ENCODE peak calls at places on chromosomes 3 and 15, in five cellular contexts. N is activated naive CD8-positive, alpha-beta T cell treated with anti-CD3 and anti-CD28 coated beads for 36 hours; E is dermis blood vessel endothelial cell; T is activated CD4-positive, alpha-beta T cell treated with anti-CD3 and anti-CD28 coated beads, Interleukin-2, amount 10 ng/mL, durations not matched to agents 7 days and 5 days; Q is iris pigment epithelial cell. A is an unnamed sample.

GRCh38 chr3:114112696-114113095 is 56.2 kb downstream of the QTRT2 start:
- DNase-seq in Q (no peak), N (no peak), E (peak), T (no peak), A (peak)

GRCh38 chr3:39137435-39137936 is 15.9 kb downstream of the CSRNP1 start:
- DNase-seq in Q (no peak), N (no peak), E (no peak), T (no peak), A (no peak)

GRCh38 chr3:8324727-8325126 is 176.9 kb upstream of the LMCD1 start:
- DNase-seq in Q (peak), E (peak), N (peak), T (peak), A (peak)

GRCh38 chr3:81198766-81199165 is 562.7 kb downstream of the GBE1 start:
- DNase-seq in Q (no peak), N (no peak), E (no peak), T (no peak), A (peak)

GRCh38 chr3:14989943-14990753 is 42.8 kb downstream of the NR2C2 start:
- DNase-seq in N (no peak), Q (peak), T (no peak), E (peak), A (no peak)

GRCh38 chr15:73996939-73997338 is 2.4 kb downstream of the PML start:
- DNase-seq in Q (peak), N (peak), T (peak), E (peak), A (peak)

GRCh38 chr15:53811530-53811929 is 52.1 kb upstream of the WDR72 start:
- DNase-seq in Q (peak), T (no peak), E (peak), N (no peak), A (no peak)

GRCh38 chr3:170426240-170426797 is 7.7 kb downstream of the CLDN11 start:
- DNase-seq in E (peak), N (no peak), Q (peak), T (no peak), A (no peak)

GRCh38 chr3:155676252-155676981 is 68.5 kb downstream of the PLCH1 start:
- DNase-seq in Q (peak), N (no peak), T (no peak), E (no peak), A (peak)

GRCh38 chr15:52491460-52491859 is 37.2 kb downstream of the MYO5A start:
- DNase-seq in N (no peak), Q (peak), T (no peak), E (peak), A (peak)

GRCh38 chr3:187336322-187336721 is 31.9 kb upstream of the RTP4 start:
- DNase-seq in E (no peak), N (no peak), Q (no peak), T (no peak), A (no peak)

GRCh38 chr15:74956648-74957300 is at the start of gene RPP25:
- DNase-seq in T (peak), Q (peak), E (peak), N (peak), A (peak)

GRCh38 chr3:171936231-171936841 is 93.2 kb downstream of the TMEM212 start:
- DNase-seq in T (no peak), Q (peak), N (no peak), E (peak), A (peak)

GRCh38 chr15:74294010-74294409 is 57.9 kb downstream of the CCDC33 start:
- DNase-seq in Q (no peak), N (no peak), E (no peak), T (no peak), A (no peak)

GRCh38 chr3:73804204-73804603 is 179.5 kb upstream of the PDZRN3 start:
- DNase-seq in E (no peak), Q (no peak), N (no peak), T (no peak), A (no peak)

GRCh38 chr15:93997071-93997658 is 234.2 kb upstream of the MCTP2 start:
- DNase-seq in Q (peak), E (peak), T (no peak), N (no peak), A (peak)

GRCh38 chr3:57942872-57943283 is 65.3 kb upstream of the FLNB start:
- DNase-seq in Q (no peak), T (no peak), E (no peak), N (no peak), A (no peak)

GRCh38 chr3:24595801-24596200 is 101.2 kb upstream of the THRB start:
- DNase-seq in Q (peak), N (no peak), T (no peak), E (no peak), A (peak)

A was measured in ELR.